ENCODE peak calls at places on chromosomes 11 and 22, in eight cellular contexts. F, I, E, K, P, H, B and Z are unnamed samples.

GRCh38 chr11:95596011-95596489 is 193.5 kb downstream of the FAM76B start:
- DNase-seq in P (peak), H (no peak), B (no peak), K (no peak), I (peak), F (no peak), E (no peak), Z (no peak)

GRCh38 chr11:533049-533585 is 2.3 kb downstream of the HRAS start:
- DNase-seq in F (no peak), B (no peak), I (no peak), P (no peak), K (no peak), H (no peak), E (peak), Z (no peak)

GRCh38 chr11:85643255-85643654 is 4.5 kb upstream of the TMEM126A start:
- DNase-seq in K (no peak), P (no peak), I (no peak), E (peak), F (no peak), H (no peak), B (peak), Z (no peak)

GRCh38 chr11:35950082-35950481 is 6.2 kb downstream of the LDLRAD3 start:
- DNase-seq in B (no peak), I (no peak), F (no peak), H (no peak), E (no peak), K (no peak), P (no peak), Z (no peak)

GRCh38 chr11:14309425-14310192 is 49.4 kb downstream of the RRAS2 start:
- DNase-seq in P (no peak), E (no peak), I (no peak), H (no peak), F (no peak), B (no peak), K (no peak), Z (no peak)

GRCh38 chr22:37843746-37844089 is 416 bp downstream of the ANKRD54 start:
- DNase-seq in I (no peak), E (peak), K (no peak), H (peak), B (peak), F (no peak), P (peak), Z (peak)

GRCh38 chr11:61737636-61738386 is 14.6 kb upstream of the MYRF start:
- DNase-seq in P (no peak), I (no peak), E (no peak), K (no peak), F (peak), B (no peak), H (no peak), Z (no peak)

GRCh38 chr11:119671048-119671447 is 58.0 kb downstream of the NECTIN1 start:
- DNase-seq in P (peak), E (peak), F (no peak), B (peak), H (no peak), I (peak), K (no peak), Z (peak)

GRCh38 chr11:19080579-19080993 is 20.1 kb upstream of the MRGPRX2 start:
- DNase-seq in F (no peak), I (peak), B (no peak), P (peak), K (no peak), H (no peak), E (no peak), Z (peak)

GRCh38 chr11:117282956-117283355 is 8.2 kb upstream of the BACE1-AS start:
- DNase-seq in K (no peak), P (no peak), F (no peak), H (no peak), B (no peak), E (no peak), I (no peak), Z (no peak)

GRCh38 chr11:2036863-2037486 is 39.3 kb upstream of the H19 start:
- DNase-seq in H (no peak), E (no peak), K (no peak), P (no peak), B (no peak), F (no peak), I (no peak), Z (no peak)

GRCh38 chr11:128448981-128449713 is 138.2 kb downstream of the ETS1 start:
- DNase-seq in P (peak), H (no peak), I (peak), K (no peak), E (no peak), B (no peak), F (no peak), Z (no peak)

GRCh38 chr22:46072030-46072881 is 78.1 kb upstream of the PPARA start:
- DNase-seq in H (no peak), F (peak), I (peak), B (peak), E (peak), K (no peak), P (peak), Z (peak)

GRCh38 chr22:22681221-22681739 is 36.9 kb downstream of the GGTLC2 start:
- DNase-seq in H (no peak), B (no peak), P (peak), K (no peak), E (no peak), F (no peak), I (no peak), Z (no peak)

GRCh38 chr11:77201370-77201769 is 73.3 kb downstream of the MYO7A start:
- DNase-seq in B (no peak), I (no peak), E (no peak), F (no peak), P (no peak), K (no peak), H (no peak), Z (peak)

GRCh38 chr11:43760902-43761301 is 80.4 kb downstream of the HSD17B12 start:
- DNase-seq in B (no peak), I (no peak), H (no peak), E (no peak), F (no peak), K (no peak), P (no peak), Z (no peak)

GRCh38 chr22:38947321-38948112 is 9.9 kb upstream of the APOBEC3A start:
- DNase-seq in B (no peak), P (no peak), H (no peak), E (no peak), I (no peak), K (no peak), F (peak), Z (no peak)

GRCh38 chr11:776459-777287 is 614 bp downstream of the GATD1 start:
- DNase-seq in F (peak), H (peak), P (peak), K (peak), I (no peak), E (peak), B (no peak), Z (no peak)

GRCh38 chr22:32850591-32851517 is 49.3 kb downstream of the TIMP3 start:
- DNase-seq in P (peak), I (no peak), B (peak), H (no peak), K (no peak), F (no peak), E (peak), Z (no peak)

GRCh38 chr11:134409552-134410429 is 2.3 kb downstream of the B3GAT1 start:
- DNase-seq in E (no peak), F (no peak), P (no peak), I (no peak), K (no peak), B (no peak), H (no peak), Z (no peak)

GRCh38 chr11:73152861-73153483 is 10.9 kb upstream of the FCHSD2 start:
- DNase-seq in K (no peak), F (peak), E (no peak), B (no peak), I (no peak), P (no peak), H (no peak), Z (no peak)

GRCh38 chr11:132101861-132102260 is 731.4 kb downstream of the NTM start:
- DNase-seq in F (no peak), P (peak), I (peak), B (no peak), E (no peak), K (no peak), H (no peak), Z (no peak)

GRCh38 chr11:61056566-61056965 is 45.7 kb upstream of the CD5 start:
- DNase-seq in H (no peak), I (no peak), B (no peak), K (no peak), P (no peak), F (no peak), E (no peak), Z (no peak)

GRCh38 chr22:46827072-46827780 is 64.8 kb downstream of the TBC1D22A start:
- DNase-seq in B (no peak), H (peak), I (no peak), F (no peak), P (no peak), E (no peak), K (no peak), Z (no peak)

GRCh38 chr22:44092636-44093220 is 68.6 kb downstream of the PARVB start:
- DNase-seq in H (no peak), I (no peak), P (no peak), E (no peak), K (no peak), F (no peak), B (no peak), Z (no peak)

GRCh38 chr22:46056169-46057041 is 79.4 kb upstream of the WNT7B start:
- DNase-seq in F (no peak), H (no peak), K (no peak), P (no peak), B (peak), I (peak), E (peak), Z (peak)

GRCh38 chr22:17699696-17700330 is 61.3 kb downstream of the BCL2L13 start:
- DNase-seq in E (no peak), B (no peak), I (no peak), K (no peak), H (no peak), F (peak), P (no peak), Z (no peak)

GRCh38 chr22:46053563-46054090 is 76.7 kb upstream of the WNT7B start:
- DNase-seq in H (peak), E (peak), I (peak), P (peak), B (peak), K (peak), F (no peak), Z (peak)

GRCh38 chr11:33062137-33062536 is 22.8 kb downstream of the TCP11L1 start:
- DNase-seq in E (no peak), K (no peak), I (no peak), B (no peak), H (no peak), F (no peak), P (no peak), Z (no peak)

GRCh38 chr22:30057375-30057774 is 22.9 kb upstream of the HORMAD2 start:
- DNase-seq in P (no peak), K (no peak), I (no peak), B (no peak), H (no peak), E (no peak), F (no peak), Z (no peak)

GRCh38 chr11:134223066-134223465 is 701 bp downstream of the NCAPD3 start:
- DNase-seq in E (no peak), B (no peak), K (no peak), H (no peak), I (no peak), P (no peak), F (peak), Z (no peak)

GRCh38 chr11:46322759-46323158 is 24.5 kb upstream of the DGKZ start:
- DNase-seq in F (peak), K (no peak), I (no peak), P (peak), E (no peak), H (peak), B (no peak), Z (no peak)

GRCh38 chr11:7540830-7541555 is 27.2 kb downstream of the PPFIBP2 start:
- DNase-seq in I (no peak), K (no peak), F (no peak), P (no peak), E (no peak), B (no peak), H (no peak), Z (no peak)

GRCh38 chr22:28034760-28035401 is 115.8 kb upstream of the PITPNB start:
- DNase-seq in P (peak), E (peak), B (peak), K (no peak), I (peak), F (no peak), H (no peak), Z (no peak)

GRCh38 chr11:36638586-36638985 is 40.5 kb upstream of the RAG2 start:
- DNase-seq in K (no peak), F (no peak), P (no peak), I (no peak), H (no peak), B (no peak), E (no peak), Z (no peak)

GRCh38 chr22:44098966-44099530 is 74.9 kb downstream of the PARVB start:
- DNase-seq in H (no peak), B (no peak), I (no peak), E (peak), P (no peak), F (no peak), K (no peak), Z (no peak)

DNA sequence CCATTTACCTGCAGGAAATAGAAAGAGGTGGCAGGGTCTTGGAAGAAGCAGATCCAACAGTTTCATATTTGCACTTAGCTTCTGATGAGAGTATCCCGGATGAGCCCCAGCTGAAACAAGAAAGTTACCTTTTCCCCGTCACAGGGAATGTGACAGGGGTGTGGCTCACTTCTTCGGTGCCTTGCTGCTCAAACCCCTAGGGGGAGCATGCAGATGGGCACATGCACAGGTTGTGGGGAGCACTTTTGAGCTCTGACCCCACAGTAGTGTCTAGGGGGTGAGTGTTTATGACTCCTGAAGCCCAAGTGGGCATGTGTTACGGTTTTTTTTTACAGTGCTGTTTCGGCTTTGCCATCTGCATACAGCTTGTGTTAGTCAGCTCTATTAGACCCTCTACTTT is 1221.0 kb downstream of the JRKL start:
- DNase-seq in H (no peak), E (no peak), F (no peak), B (no peak), I (no peak), K (no peak), P (no peak), Z (no peak)
- H3K4me3 ChIP-seq in H (no peak), E (no peak), F (no peak), B (no peak), I (no peak), K (no peak), P (no peak), Z (no peak)

GRCh38 chr11:114382509-114382908 is 17.8 kb downstream of the C11orf71 start:
- DNase-seq in F (no peak), E (no peak), P (no peak), H (no peak), K (no peak), B (no peak), I (no peak), Z (no peak)

GRCh38 chr11:114384487-114384886 is 15.8 kb downstream of the C11orf71 start:
- DNase-seq in K (no peak), E (no peak), B (no peak), F (peak), H (no peak), P (no peak), I (no peak), Z (no peak)

DNA sequence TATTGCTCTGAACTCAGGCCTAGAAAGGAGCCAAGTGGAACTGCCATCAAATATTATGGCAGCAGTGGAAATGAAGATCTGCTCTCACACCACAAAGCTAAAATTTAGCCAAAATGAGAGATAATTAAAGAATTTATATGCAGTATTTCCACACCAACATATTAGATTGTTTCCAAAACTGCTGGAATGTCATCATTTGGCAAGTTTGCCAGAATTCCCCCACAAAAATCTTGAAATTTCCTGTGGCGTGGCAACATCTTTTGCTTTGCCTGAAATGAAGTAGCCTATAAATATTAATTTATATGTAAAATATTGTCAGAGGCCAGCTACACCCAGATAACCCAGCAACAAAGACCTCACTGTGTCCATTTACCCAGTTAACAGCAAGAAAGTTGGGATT is 13.8 kb downstream of the C11orf71 start:
- DNase-seq in E (no peak), P (no peak), H (no peak), I (no peak), B (no peak), K (no peak), F (no peak), Z (no peak)
- TF ChIP-seq CTCF in E (no peak), P (no peak), H (no peak), I (no peak), B (no peak), K (no peak), F (no peak), Z (no peak)

GRCh38 chr11:66418986-66419308 is 1.9 kb upstream of the NPAS4 start:
- DNase-seq in E (no peak), P (no peak), H (no peak), F (no peak), I (no peak), B (no peak), K (no peak), Z (no peak)

GRCh38 chr11:66420671-66421476 is at the start of gene NPAS4:
- DNase-seq in F (no peak), K (no peak), I (no peak), E (no peak), P (no peak), B (no peak), H (no peak), Z (no peak)

GRCh38 chr11:66421492-66422205 is 814 bp downstream of the NPAS4 start:
- DNase-seq in P (peak), I (peak), H (peak), K (peak), E (peak), B (peak), F (peak), Z (peak)

GRCh38 chr11:66418168-66418985 is 2.5 kb upstream of the NPAS4 start:
- DNase-seq in B (peak), H (peak), E (peak), P (peak), F (peak), K (peak), I (peak), Z (peak)

DNA sequence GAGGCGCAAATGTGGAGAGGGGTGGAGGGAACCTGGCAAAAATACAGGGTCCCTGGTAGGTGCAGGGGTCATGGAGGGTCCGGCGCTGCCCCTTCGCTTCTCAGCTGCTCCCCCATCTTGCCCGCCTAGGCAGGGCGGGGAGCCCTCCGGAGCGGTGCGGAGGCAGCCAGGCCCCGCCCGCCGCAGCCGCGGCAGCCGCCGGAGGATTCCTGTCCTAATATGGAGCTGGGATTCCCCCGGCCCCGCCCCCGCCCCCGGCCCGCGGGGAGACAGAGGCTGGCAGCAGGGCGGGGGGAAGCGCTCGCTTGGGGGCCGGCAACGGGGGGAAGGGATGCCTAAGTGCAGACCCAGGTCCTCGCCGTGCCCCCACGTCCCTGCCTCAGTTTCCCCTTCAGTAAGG is 1.0 kb upstream of the NPAS4 start:
- DNase-seq in P (no peak), B (no peak), I (no peak), H (no peak), E (no peak), F (no peak), K (no peak), Z (no peak)
- H3K4me3 ChIP-seq in P (no peak), B (no peak), I (no peak), H (no peak), E (no peak), F (no peak), K (no peak), Z (no peak)

GRCh38 chr11:121652982-121653381 is 200.2 kb upstream of the SORL1-AS1 start:
- DNase-seq in H (peak), E (no peak), P (peak), K (no peak), F (no peak), B (no peak), I (peak), Z (no peak)
- TF ChIP-seq CTCF in H (no peak), E (peak), P (peak), K (no peak), F (no peak), B (peak), I (peak), Z (no peak)

GRCh38 chr22:36376265-36376664 is 11.5 kb downstream of the MYH9 start:
- DNase-seq in I (no peak), B (no peak), P (no peak), F (no peak), H (no peak), K (no peak), E (no peak), Z (no peak)
- H3K4me3 ChIP-seq in I (no peak), B (no peak), P (no peak), F (no peak), H (no peak), K (no peak), E (no peak), Z (no peak)